ENCODE peak calls at places on chromosome 1, in six cellular contexts. G is right lobe of liver, M is fibroblast of pulmonary artery, S is fibroblast of lung, Z is IMR-90, F is Peyer's patch. T is an unnamed sample.
A peak's percentile ranks its signal among the peaks of the same experiment; 100 is the strongest.

GRCh38 chr1:62398377-62398776 is 38.5 kb upstream of the USP1 start:
- DNase-seq in G (no peak), M (peak; percentile 18), S (peak; percentile 90), Z (peak; percentile 71), F (no peak), T (peak; percentile 50)

GRCh38 chr1:59128784-59129227 is 168.1 kb upstream of the FGGY start:
- DNase-seq in G (no peak), M (peak; percentile 79), S (peak; percentile 95), Z (peak; percentile 44), F (no peak), T (peak; percentile 43)

GRCh38 chr1:223765036-223765718 is 52.8 kb downstream of the CAPN2 start:
- DNase-seq in G (no peak), M (peak; percentile 24), S (peak; percentile 61), Z (peak; percentile 56), F (no peak), T (peak; percentile 63)

GRCh38 chr1:157170677-157171515 is 32.7 kb upstream of the ETV3 start:
- DNase-seq in G (no peak), M (peak; percentile 35), S (no peak), Z (no peak), F (peak; percentile 32), T (peak; percentile 37)

GRCh38 chr1:84155517-84155916 is 11.4 kb downstream of the PRKACB start:
- DNase-seq in G (no peak), M (no peak), S (no peak), Z (no peak), F (no peak), T (no peak)

GRCh38 chr1:160256396-160257046 is 5.8 kb downstream of the DCAF8 start:
- DNase-seq in G (no peak), M (peak; percentile 79), S (peak; percentile 89), Z (peak; percentile 76), F (no peak), T (peak; percentile 88)

GRCh38 chr1:62286778-62287224 is 32.4 kb downstream of the KANK4 start:
- DNase-seq in G (no peak), M (peak; percentile 6), S (peak; percentile 36), Z (no peak), F (no peak), T (peak; percentile 35)

GRCh38 chr1:57843760-57844159 is 419.9 kb upstream of the DAB1 start:
- DNase-seq in G (no peak), M (peak; percentile 52), S (peak; percentile 92), Z (no peak), F (no peak), T (peak; percentile 53)

GRCh38 chr1:173267453-173267945 is 60.4 kb upstream of the TNFSF4 start:
- DNase-seq in G (no peak), M (peak; percentile 41), S (peak; percentile 98), Z (peak; percentile 66), F (no peak), T (peak; percentile 31)

GRCh38 chr1:198018529-198018928 is 101.4 kb downstream of the LHX9 start:
- DNase-seq in G (no peak), M (peak; percentile 39), S (peak; percentile 95), Z (peak; percentile 93), F (no peak), T (peak; percentile 43)

GRCh38 chr1:241470908-241471610 is 48.5 kb downstream of the FH start:
- DNase-seq in G (no peak), M (no peak), S (no peak), Z (no peak), F (no peak), T (no peak)

GRCh38 chr1:154443274-154444013 is 38.3 kb downstream of the IL6R start:
- DNase-seq in G (peak; percentile 80), M (no peak), S (no peak), Z (no peak), F (no peak), T (no peak)

GRCh38 chr1:10812387-10812915 is 16.0 kb upstream of the CASZ1 start:
- DNase-seq in G (no peak), M (no peak), S (no peak), Z (no peak), F (no peak), T (no peak)
- TF ChIP-seq CTCF in G (no peak), M (no peak), S (no peak), Z (no peak), F (no peak), T (no peak)

GRCh38 chr1:43315481-43315880 is 14.7 kb downstream of the TIE1 start:
- DNase-seq in G (no peak), M (no peak), S (no peak), Z (no peak), F (no peak), T (no peak)

GRCh38 chr1:43315963-43316737 is 15.4 kb downstream of the TIE1 start:
- DNase-seq in G (no peak), M (peak; percentile 45), S (peak; percentile 13), Z (no peak), F (no peak), T (peak; percentile 30)

GRCh38 chr1:43318831-43319230 is 18.0 kb downstream of the TIE1 start:
- DNase-seq in G (no peak), M (no peak), S (peak; percentile 25), Z (no peak), F (no peak), T (no peak)

GRCh38 chr1:43317817-43318471 is 17.2 kb downstream of the TIE1 start:
- DNase-seq in G (no peak), M (no peak), S (peak; percentile 55), Z (peak; percentile 49), F (no peak), T (no peak)

DNA sequence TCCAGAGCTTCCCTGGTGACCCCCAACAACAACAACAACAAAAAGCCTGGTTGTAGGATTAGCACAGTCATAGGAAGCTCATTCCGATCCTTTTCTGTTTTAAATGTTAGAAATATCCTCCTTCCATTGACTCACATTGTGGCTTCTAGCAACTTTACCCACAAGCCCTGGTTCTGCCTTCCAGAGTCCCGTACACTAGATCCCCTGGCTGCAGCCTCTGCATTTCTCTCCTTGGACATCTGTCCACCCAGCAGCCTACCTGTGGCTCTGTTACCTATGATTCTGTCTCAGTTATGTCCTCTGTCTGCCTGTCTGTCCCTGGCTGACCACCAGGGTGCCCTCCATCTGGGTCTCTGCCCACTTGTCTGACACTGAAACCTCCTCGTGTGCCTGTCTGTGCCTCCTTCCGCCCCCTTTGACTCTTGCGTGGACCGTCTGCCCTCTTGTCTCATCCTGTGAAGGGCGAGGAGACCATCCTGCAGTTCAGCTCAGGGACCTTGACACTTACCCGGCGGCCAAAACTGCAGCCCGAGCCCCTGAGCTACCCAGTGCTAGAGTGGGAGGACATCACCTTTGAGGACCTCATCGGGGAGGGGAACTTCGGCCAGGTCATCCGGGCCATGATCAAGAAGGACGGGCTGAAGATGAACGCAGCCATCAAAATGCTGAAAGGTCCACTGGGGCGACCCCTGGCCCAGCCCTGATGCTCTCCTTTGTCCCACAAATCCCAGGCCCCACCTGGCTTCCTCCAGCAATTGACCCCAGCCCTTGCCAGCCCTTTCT is 16.1 kb downstream of the TIE1 start:
- DNase-seq in G (no peak), M (no peak), S (no peak), Z (peak; percentile 5), F (no peak), T (no peak)
- TF ChIP-seq CTCF in G (no peak), M (peak; percentile 23), S (peak; percentile 8), Z (peak; percentile 18), F (no peak), T (peak; percentile 30)

GRCh38 chr1:82777240-82777639 is 976.5 kb downstream of the ADGRL2 start:
- DNase-seq in G (no peak), M (no peak), S (no peak), Z (no peak), F (no peak), T (no peak)

GRCh38 chr1:82778612-82779011 is 977.9 kb downstream of the ADGRL2 start:
- DNase-seq in G (no peak), M (peak; percentile 8), S (no peak), Z (no peak), F (no peak), T (peak; percentile 39)

GRCh38 chr1:82775402-82776000 is 974.8 kb downstream of the ADGRL2 start:
- DNase-seq in G (no peak), M (peak; percentile 46), S (peak; percentile 17), Z (no peak), F (no peak), T (peak; percentile 58)
- TF ChIP-seq CTCF in G (no peak), M (peak; percentile 44), S (no peak), Z (no peak), F (no peak), T (peak; percentile 72)

GRCh38 chr1:217660353-217661062 is 29.4 kb downstream of the SPATA17 start:
- DNase-seq in G (no peak), M (peak; percentile 66), S (peak; percentile 88), Z (peak; percentile 90), F (no peak), T (peak; percentile 73)
- TF ChIP-seq CTCF in G (peak; percentile 21), M (peak; percentile 74), S (peak; percentile 60), Z (peak; percentile 78), F (no peak), T (peak; percentile 75)

DNA sequence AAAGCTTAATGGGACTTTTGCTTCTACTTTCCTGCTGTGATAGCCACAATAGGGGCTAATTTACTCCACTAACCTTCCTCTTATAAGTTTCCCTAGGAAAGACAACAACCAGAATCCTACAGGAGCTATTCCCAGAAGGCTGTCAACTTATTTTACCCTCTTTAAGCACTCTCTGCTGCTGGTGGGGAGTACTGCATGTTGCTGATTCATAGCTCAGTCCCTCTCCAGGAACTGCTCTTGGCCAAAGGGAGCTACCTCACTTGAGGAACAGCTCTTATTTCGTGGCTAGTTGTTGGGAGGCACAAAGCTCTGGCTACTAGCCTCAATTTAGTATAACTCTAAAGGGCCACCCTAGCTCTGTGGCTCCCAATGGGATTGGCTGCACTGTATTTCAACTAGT is 37.2 kb downstream of the ADSS2 start:
- DNase-seq in G (no peak), M (peak; percentile 81), S (peak; percentile 73), Z (peak; percentile 83), F (no peak), T (peak; percentile 85)
- TF ChIP-seq CTCF in G (no peak), M (peak; percentile 62), S (peak; percentile 58), Z (peak; percentile 44), F (no peak), T (peak; percentile 69)

GRCh38 chr1:225450491-225451191 is 22.8 kb upstream of the LBR start:
- DNase-seq in G (peak; percentile 51), M (no peak), S (no peak), Z (no peak), F (no peak), T (no peak)
- TF ChIP-seq CTCF in G (no peak), M (no peak), S (no peak), Z (no peak), F (no peak), T (no peak)